ENCODE peak calls at places on chromosomes 3 and 15, in eight cellular contexts. Y is HT1080; E is left ventricle myocardium inferior; X is fibroblast of pulmonary artery; K is heart right ventricle; U is dorsolateral prefrontal cortex; O is HS-5; F is CD4-positive, alpha-beta T cell. G is an unnamed sample.

GRCh38 chr3:119085070-119085439 is 50.4 kb upstream of the IGSF11 start:
- DNase-seq in U (no peak), O (no peak), X (no peak), F (no peak), K (no peak), E (no peak), Y (no peak), G (no peak)

GRCh38 chr15:89531796-89532537 is 35.6 kb upstream of the RHCG start:
- DNase-seq in X (no peak), O (no peak), K (no peak), E (no peak), F (no peak), U (no peak), Y (peak), G (no peak)

GRCh38 chr3:104785966-104786365 is 580.7 kb upstream of the ALCAM start:
- DNase-seq in F (no peak), X (no peak), E (no peak), K (no peak), O (no peak), U (no peak), Y (peak), G (no peak)

GRCh38 chr15:91652610-91653207 is 200.8 kb upstream of the SLCO3A1 start:
- DNase-seq in Y (no peak), E (no peak), O (no peak), X (no peak), K (no peak), F (no peak), U (no peak), G (no peak)

GRCh38 chr3:73383470-73384049 is 241.2 kb downstream of the PDZRN3 start:
- DNase-seq in Y (no peak), O (no peak), U (no peak), K (no peak), F (no peak), E (no peak), X (no peak), G (no peak)

GRCh38 chr3:188510366-188510765 is 356.4 kb downstream of the LPP start:
- DNase-seq in E (no peak), Y (peak), F (no peak), K (no peak), X (peak), U (no peak), O (no peak), G (no peak)

GRCh38 chr3:118948146-118948545 is 86.5 kb downstream of the IGSF11 start:
- DNase-seq in E (no peak), F (no peak), X (no peak), O (no peak), U (no peak), K (no peak), Y (no peak), G (no peak)

GRCh38 chr15:78841307-78841706 is 30.0 kb upstream of the ADAMTS7 start:
- DNase-seq in U (no peak), X (no peak), O (no peak), Y (no peak), F (no peak), E (no peak), K (no peak), G (no peak)